ENCODE peak calls at places on chromosomes 2 and 18, in eight cellular contexts. One of them, this sample, is unnamed.

GRCh38 chr2:128325665-128326181 is 7.1 kb upstream of the HS6ST1 start:
- DNase-seq in Panc1: no peak
- DNase-seq in tibial artery: peak; percentile 89
- DNase-seq in HCT116: no peak
- DNase-seq in AG10803: no peak
- DNase-seq in fibroblast of mammary gland: no peak
- DNase-seq in ovary: no peak
- DNase-seq in astrocyte of the spinal cord: no peak
- DNase-seq in this sample: no peak

GRCh38 chr18:54388203-54389142 is 30.8 kb downstream of the C18orf54 start:
- DNase-seq in Panc1: peak; percentile 64
- DNase-seq in tibial artery: no peak
- DNase-seq in HCT116: peak; percentile 66
- DNase-seq in AG10803: peak; percentile 85
- DNase-seq in fibroblast of mammary gland: peak; percentile 86
- DNase-seq in ovary: no peak
- DNase-seq in astrocyte of the spinal cord: peak; percentile 90
- DNase-seq in this sample: peak; percentile 84

GRCh38 chr2:11158916-11159573 is 3.8 kb downstream of the SLC66A3 start:
- DNase-seq in Panc1: no peak
- DNase-seq in tibial artery: no peak
- DNase-seq in HCT116: no peak
- DNase-seq in AG10803: no peak
- DNase-seq in fibroblast of mammary gland: no peak
- DNase-seq in ovary: no peak
- DNase-seq in astrocyte of the spinal cord: no peak
- DNase-seq in this sample: no peak

GRCh38 chr2:70957838-70958237 is 20.6 kb upstream of the ANKRD53 start:
- DNase-seq in Panc1: no peak
- DNase-seq in tibial artery: peak; percentile 47
- DNase-seq in HCT116: no peak
- DNase-seq in AG10803: no peak
- DNase-seq in fibroblast of mammary gland: no peak
- DNase-seq in ovary: no peak
- DNase-seq in astrocyte of the spinal cord: no peak
- DNase-seq in this sample: no peak

GRCh38 chr2:107128381-107128780 is 242.4 kb upstream of the ST6GAL2 start:
- DNase-seq in Panc1: no peak
- DNase-seq in tibial artery: no peak
- DNase-seq in HCT116: no peak
- DNase-seq in AG10803: no peak
- DNase-seq in fibroblast of mammary gland: no peak
- DNase-seq in ovary: no peak
- DNase-seq in astrocyte of the spinal cord: no peak
- DNase-seq in this sample: no peak

GRCh38 chr2:132668189-132668833 is 1.7 kb downstream of the LYPD1 start:
- DNase-seq in Panc1: no peak
- DNase-seq in tibial artery: no peak
- DNase-seq in HCT116: no peak
- DNase-seq in AG10803: no peak
- DNase-seq in fibroblast of mammary gland: no peak
- DNase-seq in ovary: no peak
- DNase-seq in astrocyte of the spinal cord: peak; percentile 51
- DNase-seq in this sample: no peak

GRCh38 chr2:12701786-12702660 is 14.7 kb upstream of the TRIB2 start:
- DNase-seq in Panc1: no peak
- DNase-seq in tibial artery: no peak
- DNase-seq in HCT116: no peak
- DNase-seq in AG10803: peak; percentile 66
- DNase-seq in fibroblast of mammary gland: peak; percentile 83
- DNase-seq in ovary: no peak
- DNase-seq in astrocyte of the spinal cord: peak; percentile 82
- DNase-seq in this sample: no peak

GRCh38 chr2:1642066-1642861 is 102.1 kb downstream of the PXDN start:
- DNase-seq in Panc1: no peak
- DNase-seq in tibial artery: no peak
- DNase-seq in HCT116: no peak
- DNase-seq in AG10803: peak; percentile 26
- DNase-seq in fibroblast of mammary gland: no peak
- DNase-seq in ovary: peak; percentile 28
- DNase-seq in astrocyte of the spinal cord: peak; percentile 80
- DNase-seq in this sample: peak; percentile 24

GRCh38 chr18:80009661-80010550 is 21.5 kb upstream of the TXNL4A start:
- DNase-seq in Panc1: peak; percentile 85
- DNase-seq in tibial artery: peak; percentile 92
- DNase-seq in HCT116: peak; percentile 75
- DNase-seq in AG10803: peak; percentile 97
- DNase-seq in fibroblast of mammary gland: peak; percentile 99
- DNase-seq in ovary: peak; percentile 47
- DNase-seq in astrocyte of the spinal cord: peak; percentile 96
- DNase-seq in this sample: peak; percentile 97

GRCh38 chr2:117737846-117738245 is 76.6 kb upstream of the DDX18 start:
- DNase-seq in Panc1: no peak
- DNase-seq in tibial artery: no peak
- DNase-seq in HCT116: no peak
- DNase-seq in AG10803: no peak
- DNase-seq in fibroblast of mammary gland: no peak
- DNase-seq in ovary: no peak
- DNase-seq in astrocyte of the spinal cord: no peak
- DNase-seq in this sample: no peak

GRCh38 chr18:67417864-67418523 is 98.5 kb downstream of the DSEL start:
- DNase-seq in Panc1: no peak
- DNase-seq in tibial artery: no peak
- DNase-seq in HCT116: no peak
- DNase-seq in AG10803: peak; percentile 36
- DNase-seq in fibroblast of mammary gland: peak; percentile 75
- DNase-seq in ovary: no peak
- DNase-seq in astrocyte of the spinal cord: peak; percentile 54
- DNase-seq in this sample: peak; percentile 48

GRCh38 chr2:237309011-237309410 is 105.0 kb downstream of the COL6A3 start:
- DNase-seq in Panc1: no peak
- DNase-seq in tibial artery: no peak
- DNase-seq in HCT116: no peak
- DNase-seq in AG10803: peak; percentile 58
- DNase-seq in fibroblast of mammary gland: no peak
- DNase-seq in ovary: no peak
- DNase-seq in astrocyte of the spinal cord: peak; percentile 42
- DNase-seq in this sample: no peak

GRCh38 chr2:177334940-177335543 is 57.5 kb upstream of the AGPS start:
- DNase-seq in Panc1: no peak
- DNase-seq in tibial artery: no peak
- DNase-seq in HCT116: peak; percentile 33
- DNase-seq in AG10803: peak; percentile 51
- DNase-seq in fibroblast of mammary gland: peak; percentile 56
- DNase-seq in ovary: no peak
- DNase-seq in astrocyte of the spinal cord: peak; percentile 49
- DNase-seq in this sample: peak; percentile 64

GRCh38 chr2:165582409-165582808 is 112.9 kb downstream of the CSRNP3 start:
- DNase-seq in Panc1: no peak
- DNase-seq in tibial artery: no peak
- DNase-seq in HCT116: no peak
- DNase-seq in AG10803: peak; percentile 16
- DNase-seq in fibroblast of mammary gland: peak; percentile 43
- DNase-seq in ovary: peak; percentile 26
- DNase-seq in astrocyte of the spinal cord: peak; percentile 62
- DNase-seq in this sample: peak; percentile 10

GRCh38 chr2:127313359-127313758 is 19.4 kb upstream of the ERCC3 start:
- DNase-seq in Panc1: no peak
- DNase-seq in tibial artery: no peak
- DNase-seq in HCT116: no peak
- DNase-seq in AG10803: no peak
- DNase-seq in fibroblast of mammary gland: no peak
- DNase-seq in ovary: no peak
- DNase-seq in astrocyte of the spinal cord: no peak
- DNase-seq in this sample: no peak

GRCh38 chr18:23966909-23967308 is 47.6 kb upstream of the TTC39C start:
- DNase-seq in Panc1: no peak
- DNase-seq in tibial artery: no peak
- DNase-seq in HCT116: no peak
- DNase-seq in AG10803: no peak
- DNase-seq in fibroblast of mammary gland: no peak
- DNase-seq in ovary: no peak
- DNase-seq in astrocyte of the spinal cord: no peak
- DNase-seq in this sample: no peak

GRCh38 chr2:119567292-119567691 is 23.0 kb downstream of the CFAP221 start:
- DNase-seq in Panc1: no peak
- DNase-seq in tibial artery: no peak
- DNase-seq in HCT116: no peak
- DNase-seq in AG10803: no peak
- DNase-seq in fibroblast of mammary gland: no peak
- DNase-seq in ovary: no peak
- DNase-seq in astrocyte of the spinal cord: no peak
- DNase-seq in this sample: no peak

GRCh38 chr2:236376566-236377244 is 112.5 kb upstream of the ASB18 start:
- DNase-seq in Panc1: no peak
- DNase-seq in tibial artery: no peak
- DNase-seq in HCT116: no peak
- DNase-seq in AG10803: no peak
- DNase-seq in fibroblast of mammary gland: no peak
- DNase-seq in ovary: no peak
- DNase-seq in astrocyte of the spinal cord: no peak
- DNase-seq in this sample: no peak

GRCh38 chr18:32549248-32549842 is 78.7 kb upstream of the GAREM1 start:
- DNase-seq in Panc1: no peak
- DNase-seq in tibial artery: no peak
- DNase-seq in HCT116: peak; percentile 50
- DNase-seq in AG10803: peak; percentile 15
- DNase-seq in fibroblast of mammary gland: peak; percentile 57
- DNase-seq in ovary: peak; percentile 52
- DNase-seq in astrocyte of the spinal cord: peak; percentile 44
- DNase-seq in this sample: peak; percentile 63

GRCh38 chr18:75205760-75206109 is 3.2 kb downstream of the PTGR3 start:
- DNase-seq in Panc1: no peak
- DNase-seq in tibial artery: no peak
- DNase-seq in HCT116: no peak
- DNase-seq in AG10803: no peak
- DNase-seq in fibroblast of mammary gland: peak; percentile 56
- DNase-seq in ovary: no peak
- DNase-seq in astrocyte of the spinal cord: peak; percentile 66
- DNase-seq in this sample: peak; percentile 61

GRCh38 chr18:8952796-8953760 is 149.4 kb upstream of the NDUFV2 start:
- DNase-seq in Panc1: no peak
- DNase-seq in tibial artery: no peak
- DNase-seq in HCT116: no peak
- DNase-seq in AG10803: peak; percentile 100
- DNase-seq in fibroblast of mammary gland: peak; percentile 95
- DNase-seq in ovary: no peak
- DNase-seq in astrocyte of the spinal cord: peak; percentile 65
- DNase-seq in this sample: peak; percentile 96
- TF ChIP-seq CTCF in Panc1: no peak
- TF ChIP-seq CTCF in tibial artery: no peak
- TF ChIP-seq CTCF in HCT116: no peak
- TF ChIP-seq CTCF in AG10803: peak; percentile 64
- TF ChIP-seq CTCF in fibroblast of mammary gland: peak; percentile 33
- TF ChIP-seq CTCF in ovary: no peak
- TF ChIP-seq CTCF in astrocyte of the spinal cord: no peak
- TF ChIP-seq CTCF in this sample: peak; percentile 28

DNA sequence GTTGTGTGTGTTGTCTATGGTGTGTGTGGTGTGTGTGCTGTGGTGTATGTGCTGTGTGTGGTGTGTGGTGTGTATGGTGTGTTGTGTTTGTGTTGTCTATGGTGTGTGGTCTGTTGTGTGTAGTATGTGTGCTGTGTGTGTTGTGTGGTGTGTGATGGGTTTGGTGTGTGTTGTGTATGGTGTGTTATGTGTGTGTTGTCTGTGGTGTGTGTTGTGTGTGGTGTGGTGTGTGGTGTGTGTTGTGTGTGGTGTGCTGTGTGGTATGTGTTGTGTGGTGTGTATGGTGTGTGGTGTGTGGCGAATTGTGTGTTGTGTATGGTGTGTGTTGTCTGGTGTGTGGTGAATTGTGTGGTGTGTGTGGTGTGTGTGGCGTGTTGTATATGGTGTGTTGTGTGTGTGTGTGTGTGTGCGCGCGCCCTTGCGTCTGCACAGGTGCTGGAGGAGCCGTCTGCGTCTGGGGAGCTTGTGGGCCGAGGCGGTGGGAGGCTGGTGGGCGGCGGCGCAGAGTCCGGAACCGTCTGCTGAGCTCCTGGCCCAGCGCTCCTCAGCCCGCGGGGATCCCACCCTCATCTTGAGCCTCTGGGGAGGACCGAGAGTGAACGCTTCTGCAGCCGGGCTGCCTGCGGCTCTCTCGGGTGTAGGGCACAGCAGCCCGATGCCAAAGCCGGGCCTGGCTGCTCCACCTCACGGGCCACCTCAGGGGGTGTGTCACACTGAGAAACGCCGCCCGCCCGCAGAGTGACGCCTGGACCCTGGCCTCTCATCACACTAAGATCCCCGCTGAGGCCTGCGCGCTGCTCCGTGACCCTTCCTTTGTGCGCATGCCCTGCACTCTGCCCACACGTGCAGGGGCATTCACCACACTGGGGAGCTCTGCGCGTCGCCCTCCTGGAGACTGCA is 8.8 kb upstream of the ADI1 start:
- DNase-seq in Panc1: no peak
- DNase-seq in tibial artery: no peak
- DNase-seq in HCT116: no peak
- DNase-seq in AG10803: no peak
- DNase-seq in fibroblast of mammary gland: no peak
- DNase-seq in ovary: no peak
- DNase-seq in astrocyte of the spinal cord: no peak
- DNase-seq in this sample: no peak
- H3K4me3 ChIP-seq in Panc1: no peak overlapping the region
- H3K4me3 ChIP-seq in tibial artery: no peak overlapping the region
- H3K4me3 ChIP-seq in HCT116: no peak overlapping the region
- H3K4me3 ChIP-seq in AG10803: no peak overlapping the region
- H3K4me3 ChIP-seq in fibroblast of mammary gland: no peak overlapping the region
- H3K4me3 ChIP-seq in ovary: no peak overlapping the region
- H3K4me3 ChIP-seq in astrocyte of the spinal cord: no peak overlapping the region
- H3K4me3 ChIP-seq in this sample: no peak overlapping the region

GRCh38 chr18:11729556-11729955 is 40.5 kb downstream of the GNAL start:
- DNase-seq in Panc1: no peak
- DNase-seq in tibial artery: no peak
- DNase-seq in HCT116: no peak
- DNase-seq in AG10803: no peak
- DNase-seq in fibroblast of mammary gland: no peak
- DNase-seq in ovary: no peak
- DNase-seq in astrocyte of the spinal cord: no peak
- DNase-seq in this sample: no peak

GRCh38 chr18:11726556-11726955 is 37.5 kb downstream of the GNAL start:
- DNase-seq in Panc1: no peak
- DNase-seq in tibial artery: no peak
- DNase-seq in HCT116: no peak
- DNase-seq in AG10803: no peak
- DNase-seq in fibroblast of mammary gland: peak; percentile 17
- DNase-seq in ovary: no peak
- DNase-seq in astrocyte of the spinal cord: no peak
- DNase-seq in this sample: no peak

GRCh38 chr18:11733031-11733430 is 44.0 kb downstream of the GNAL start:
- DNase-seq in Panc1: peak; percentile 17
- DNase-seq in tibial artery: peak; percentile 84
- DNase-seq in HCT116: peak; percentile 48
- DNase-seq in AG10803: peak; percentile 50
- DNase-seq in fibroblast of mammary gland: peak; percentile 59
- DNase-seq in ovary: peak; percentile 82
- DNase-seq in astrocyte of the spinal cord: peak; percentile 67
- DNase-seq in this sample: peak; percentile 81

GRCh38 chr18:11728247-11728646 is 39.2 kb downstream of the GNAL start:
- DNase-seq in Panc1: no peak
- DNase-seq in tibial artery: no peak
- DNase-seq in HCT116: peak; percentile 8
- DNase-seq in AG10803: peak; percentile 6
- DNase-seq in fibroblast of mammary gland: peak; percentile 28
- DNase-seq in ovary: no peak
- DNase-seq in astrocyte of the spinal cord: peak; percentile 15
- DNase-seq in this sample: peak; percentile 17
- TF ChIP-seq CTCF in Panc1: peak; percentile 60
- TF ChIP-seq CTCF in tibial artery: no peak
- TF ChIP-seq CTCF in HCT116: peak; percentile 23
- TF ChIP-seq CTCF in AG10803: peak; percentile 11
- TF ChIP-seq CTCF in fibroblast of mammary gland: peak; percentile 27
- TF ChIP-seq CTCF in ovary: no peak
- TF ChIP-seq CTCF in astrocyte of the spinal cord: peak; percentile 38
- TF ChIP-seq CTCF in this sample: no peak

GRCh38 chr2:3313845-3314375 is 63.7 kb downstream of the EIPR1 start:
- DNase-seq in Panc1: no peak
- DNase-seq in tibial artery: no peak
- DNase-seq in HCT116: no peak
- DNase-seq in AG10803: peak; percentile 43
- DNase-seq in fibroblast of mammary gland: no peak
- DNase-seq in ovary: peak; percentile 18
- DNase-seq in astrocyte of the spinal cord: no peak
- DNase-seq in this sample: peak; percentile 74
- H3K4me3 ChIP-seq in Panc1: no peak overlapping the region
- H3K4me3 ChIP-seq in tibial artery: no peak overlapping the region
- H3K4me3 ChIP-seq in HCT116: no peak overlapping the region
- H3K4me3 ChIP-seq in AG10803: peak overlapping the region; percentile 12
- H3K4me3 ChIP-seq in fibroblast of mammary gland: no peak overlapping the region
- H3K4me3 ChIP-seq in ovary: no peak overlapping the region
- H3K4me3 ChIP-seq in astrocyte of the spinal cord: no peak overlapping the region
- H3K4me3 ChIP-seq in this sample: no peak overlapping the region

This sample was measured in foreskin fibroblast.